ENCODE peak calls at places on chromosomes 4 and X, in four cellular contexts. R is WTC11, U is K562, I is SK-N-SH. Z is an unnamed sample.

GRCh38 chr4:117085185-117085701 is at the start of gene TRAM1L1:
- DNase-seq in R (peak; percentile 86), U (peak; percentile 6), I (peak; percentile 92), Z (peak; percentile 30)

GRCh38 chrX:19746919-19747671 is 140.3 kb downstream of the SH3KBP1 start:
- DNase-seq in R (no peak), U (no peak), I (no peak), Z (peak; percentile 29)

GRCh38 chr4:150363721-150364688 is 217.9 kb upstream of the MAB21L2 start:
- DNase-seq in R (no peak), U (no peak), I (no peak), Z (no peak)

GRCh38 chr4:55183926-55184599 is 58.7 kb upstream of the KDR start:
- DNase-seq in R (peak; percentile 26), U (no peak), I (no peak), Z (no peak)

GRCh38 chr4:15396157-15396800 is 31.6 kb upstream of the C1QTNF7 start:
- DNase-seq in R (peak; percentile 75), U (peak; percentile 64), I (peak; percentile 33), Z (peak; percentile 33)

GRCh38 chr4:41874398-41874797 is 60.8 kb upstream of the TMEM33 start:
- DNase-seq in R (no peak), U (no peak), I (no peak), Z (no peak)

GRCh38 chr4:3243066-3243775 is 5.7 kb upstream of the MSANTD1 start:
- DNase-seq in R (no peak), U (no peak), I (no peak), Z (no peak)

GRCh38 chrX:69153060-69153730 is 12.1 kb downstream of the PJA1 start:
- DNase-seq in R (peak; percentile 74), U (no peak), I (peak; percentile 15), Z (peak; percentile 34)

GRCh38 chrX:15087747-15088146 is 182.1 kb downstream of the ASB9 start:
- DNase-seq in R (no peak), U (no peak), I (no peak), Z (peak; percentile 5)

GRCh38 chr4:40515398-40516293 is 114.0 kb downstream of the RBM47 start:
- DNase-seq in R (no peak), U (peak; percentile 87), I (no peak), Z (peak; percentile 64)

GRCh38 chrX:4547218-4547836 is 833.9 kb upstream of the PRKX start:
- DNase-seq in R (peak; percentile 47), U (peak; percentile 15), I (peak; percentile 20), Z (peak; percentile 8)

GRCh38 chr4:95124906-95125504 is 367.2 kb downstream of the BMPR1B start:
- DNase-seq in R (peak; percentile 28), U (peak; percentile 23), I (peak; percentile 36), Z (peak; percentile 8)

GRCh38 chrX:33434256-33435092 is 223.1 kb upstream of the DMD start:
- DNase-seq in R (peak; percentile 63), U (peak; percentile 4), I (peak; percentile 42), Z (peak; percentile 9)

GRCh38 chrX:46722742-46723568 is 36.0 kb downstream of the SLC9A7 start:
- DNase-seq in R (no peak), U (no peak), I (no peak), Z (no peak)

GRCh38 chr4:3305610-3306371 is 13.0 kb downstream of the RGS12 start:
- DNase-seq in R (peak; percentile 8), U (peak; percentile 33), I (no peak), Z (no peak)

GRCh38 chrX:1466232-1466661 is 13.5 kb upstream of the ASMTL start:
- DNase-seq in R (no peak), U (no peak), I (no peak), Z (no peak)

GRCh38 chrX:15854080-15854655 is 445 bp downstream of the AP1S2 start:
- DNase-seq in R (peak; percentile 54), U (peak; percentile 66), I (peak; percentile 85), Z (peak; percentile 24)

GRCh38 chr4:158411180-158411721 is 110.4 kb upstream of the RXFP1 start:
- DNase-seq in R (no peak), U (no peak), I (no peak), Z (no peak)

GRCh38 chr4:41258783-41259182 is 2.1 kb downstream of the UCHL1 start:
- DNase-seq in R (peak; percentile 23), U (no peak), I (peak; percentile 54), Z (peak; percentile 18)

DNA sequence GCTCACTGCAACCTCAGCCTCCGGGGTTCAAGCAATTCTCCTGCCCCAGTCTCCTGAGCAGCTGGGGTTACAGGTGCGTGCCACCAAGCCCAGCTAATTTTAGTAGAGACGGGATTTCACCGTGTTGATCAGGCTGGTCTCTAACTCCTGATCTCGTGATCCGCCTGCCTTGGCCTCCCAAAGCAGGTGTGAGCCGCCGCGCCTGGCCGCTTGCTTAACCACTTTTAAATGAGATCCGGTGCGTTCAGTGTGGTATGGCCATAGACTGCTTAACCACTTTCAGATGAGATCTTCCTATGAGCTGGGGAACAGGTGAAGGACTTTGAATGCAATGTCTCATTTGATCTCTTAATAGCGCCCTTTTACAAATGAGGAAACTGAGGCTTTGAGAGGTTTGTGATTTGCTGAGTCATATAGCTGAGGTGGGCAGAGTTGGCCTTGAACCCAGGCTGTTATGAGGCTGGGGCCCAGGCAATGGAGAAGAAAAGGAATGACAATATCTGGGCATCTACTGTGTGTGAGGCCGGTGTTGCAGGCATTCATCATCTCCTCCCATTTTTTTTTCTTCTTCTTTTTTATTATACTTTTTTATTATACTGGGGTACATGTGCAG is 41.9 kb upstream of the NSG1 start:
- DNase-seq in R (no peak), U (no peak), I (no peak), Z (no peak)
- TF ChIP-seq FOXJ3 in R (no peak), U (no peak), I (no peak), Z (no peak)

DNA sequence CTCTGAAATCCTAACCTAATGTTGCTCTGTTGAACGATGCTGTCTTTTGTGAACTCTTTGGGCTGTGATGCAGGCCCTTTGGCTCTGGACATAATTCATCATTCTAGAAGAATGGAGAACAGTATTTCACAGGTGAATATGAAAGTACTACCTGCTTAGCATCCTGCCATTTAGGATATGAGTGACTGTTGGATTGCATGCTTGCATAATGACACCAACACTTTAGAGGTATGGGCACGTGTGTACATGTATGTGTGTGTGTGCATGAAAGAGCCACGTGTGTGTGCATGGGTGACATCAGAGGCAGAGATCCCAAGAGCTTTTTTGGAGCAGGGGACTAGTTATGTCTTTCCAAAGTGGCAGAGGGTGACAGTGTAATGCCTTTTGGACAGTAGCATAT is 70.2 kb upstream of the ZNF518B start:
- DNase-seq in R (no peak), U (no peak), I (no peak), Z (no peak)
- TF ChIP-seq USF2 in R (no peak), U (no peak), I (no peak), Z (no peak)

DNA sequence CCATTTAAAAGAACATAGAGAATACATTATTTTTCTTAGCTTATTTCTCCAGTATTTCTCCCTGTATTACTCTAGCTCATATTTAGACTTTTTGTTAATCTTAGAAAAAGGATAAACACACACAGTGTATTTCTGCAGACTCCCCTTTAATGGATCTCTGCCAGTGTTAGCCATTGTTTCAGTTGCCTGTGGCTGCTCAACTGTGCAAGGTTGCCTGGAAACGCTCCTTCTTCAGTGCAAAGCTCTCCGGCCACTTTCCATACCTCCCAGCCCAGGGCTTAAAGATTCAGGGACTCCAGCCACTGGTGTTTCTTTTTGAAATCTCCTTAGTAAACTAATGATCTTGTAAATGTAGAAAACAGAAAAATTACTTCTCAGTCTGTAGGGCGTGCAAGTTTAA is 104.9 kb downstream of the SLIT2 start:
- DNase-seq in R (no peak), U (no peak), I (peak; percentile 23), Z (no peak)
- TF ChIP-seq FOXJ3 in R (no peak), U (no peak), I (no peak), Z (no peak)

DNA sequence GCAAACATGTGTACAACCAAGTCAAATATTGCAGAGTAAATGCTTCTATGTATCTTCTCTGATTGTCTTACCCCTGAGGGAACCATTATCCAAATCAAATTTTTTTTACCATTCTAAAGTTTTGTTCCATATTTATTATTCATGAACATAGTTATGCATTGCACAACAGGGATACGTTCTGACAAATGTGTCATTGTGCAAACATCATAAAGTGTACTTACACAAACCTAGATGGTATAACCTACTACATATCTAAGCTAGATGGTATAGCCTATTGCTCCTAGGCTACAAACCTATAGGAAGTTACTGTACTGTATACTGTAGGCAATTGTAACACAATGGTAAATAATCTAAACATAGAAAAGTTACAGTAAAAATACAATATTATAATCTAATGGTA is 23.4 kb downstream of the BEX3 start:
- DNase-seq in R (no peak), U (no peak), I (no peak), Z (no peak)
- TF ChIP-seq USF2 in R (no peak), U (no peak), I (no peak), Z (no peak)

GRCh38 chrX:31130457-31131215 is 58.8 kb upstream of the FTHL17 start:
- DNase-seq in R (no peak), U (no peak), I (peak; percentile 10), Z (no peak)
- TF ChIP-seq FOXJ3 in R (no peak), U (no peak), I (no peak), Z (no peak)

GRCh38 chr4:106201373-106201772 is 114.6 kb downstream of the TBCK start:
- DNase-seq in R (no peak), U (no peak), I (peak; percentile 28), Z (peak; percentile 7)
- TF ChIP-seq USF2 in R (no peak), U (no peak), I (no peak), Z (no peak)